ENCODE peak calls at places on chromosome 13, in ten cellular contexts. B is HT-29, T is non-pigmented ciliary epithelial cell, U is cardiac fibroblast, Y is posterior vena cava, O is H54, G is glomerular endothelial cell, E is choroid plexus epithelial cell, S is A549, X is activated T-cell treated with anti-CD3 and anti-CD28 coated beads for 1 hour. W is an unnamed sample.

GRCh38 chr13:109465151-109465550 is 321.2 kb downstream of the IRS2 start:
- DNase-seq in T (no peak), E (peak; percentile 5), U (peak; percentile 11), X (no peak), S (peak; percentile 18), G (no peak), B (no peak), O (no peak), Y (no peak), W (peak; percentile 70)

GRCh38 chr13:42232671-42233070 is 39.3 kb upstream of the AKAP11 start:
- DNase-seq in S (no peak), U (no peak), O (no peak), E (no peak), G (no peak), B (no peak), Y (no peak), X (no peak), T (no peak), W (no peak)

GRCh38 chr13:64527561-64527960 is 2702.6 kb downstream of the PCDH9 start:
- DNase-seq in B (no peak), Y (no peak), O (no peak), U (no peak), E (no peak), T (no peak), X (no peak), S (no peak), G (no peak), W (no peak)

GRCh38 chr13:59774511-59774911 is 389.2 kb downstream of the DIAPH3 start:
- DNase-seq in U (peak; percentile 63), O (no peak), E (peak; percentile 77), T (peak; percentile 71), G (no peak), Y (no peak), B (no peak), X (no peak), S (peak; percentile 1), W (peak; percentile 86)

GRCh38 chr13:44277459-44277858 is 96.2 kb upstream of the SERP2 start:
- DNase-seq in E (no peak), T (no peak), Y (no peak), O (no peak), G (no peak), S (no peak), X (no peak), B (no peak), U (no peak), W (no peak)

GRCh38 chr13:107835339-107836018 is 379.9 kb downstream of the LIG4 start:
- DNase-seq in Y (no peak), E (peak; percentile 87), B (peak; percentile 44), T (peak; percentile 74), U (peak; percentile 46), S (no peak), O (peak; percentile 64), X (no peak), G (no peak), W (peak; percentile 30)

GRCh38 chr13:22703601-22704209 is 477.1 kb upstream of the SGCG start:
- DNase-seq in X (no peak), E (no peak), T (no peak), U (no peak), G (no peak), Y (no peak), O (no peak), S (no peak), B (peak; percentile 21), W (no peak)

GRCh38 chr13:28531195-28531955 is 36.4 kb upstream of the FLT1 start:
- DNase-seq in Y (peak; percentile 88), T (no peak), U (peak; percentile 42), E (peak; percentile 14), S (no peak), G (peak; percentile 52), X (no peak), O (no peak), B (no peak), W (peak; percentile 28)

GRCh38 chr13:26557393-26558073 is at the start of gene WASF3:
- DNase-seq in E (peak; percentile 95), G (no peak), U (peak; percentile 95), X (no peak), O (peak; percentile 86), S (peak; percentile 78), T (peak; percentile 45), Y (peak; percentile 97), B (no peak), W (peak; percentile 94)

GRCh38 chr13:49629947-49630346 is 1.6 kb downstream of the ARL11 start:
- DNase-seq in X (no peak), Y (no peak), G (no peak), S (no peak), U (no peak), T (no peak), O (no peak), B (no peak), E (no peak), W (no peak)

GRCh38 chr13:31862828-31863227 is 123.5 kb downstream of the RXFP2 start:
- DNase-seq in U (no peak), X (no peak), S (no peak), O (no peak), Y (no peak), G (no peak), T (no peak), B (no peak), E (no peak), W (no peak)

GRCh38 chr13:72255908-72256307 is 388.9 kb upstream of the DACH1 start:
- DNase-seq in Y (no peak), T (peak; percentile 15), E (peak; percentile 65), S (peak; percentile 19), U (peak; percentile 1), G (peak; percentile 4), B (peak; percentile 78), X (no peak), O (no peak), W (peak; percentile 21)

W was measured in fibroblast of gingiva.